ENCODE peak calls at places on chromosomes 3 and 15, in ten cellular contexts. T is AG10803, S is Peyer's patch, H is activated B cell treated with CpG ODN at 0.5 μM for 24 hours, C is fibroblast of the aortic adventitia, Z is CD14-positive monocyte, W is psoas muscle, O is stomach, B is HL-60, I is lower leg skin. Y is an unnamed sample.

GRCh38 chr3:66418432-66419052 is 82.3 kb downstream of the LRIG1 start:
- DNase-seq in H (no peak), T (peak), Z (no peak), I (no peak), C (no peak), S (no peak), W (peak), B (no peak), O (peak), Y (no peak)

GRCh38 chr3:183315739-183316138 is 62.7 kb downstream of the B3GNT5 start:
- DNase-seq in W (no peak), B (no peak), Z (no peak), I (no peak), C (no peak), S (no peak), O (no peak), T (no peak), H (no peak), Y (no peak)

GRCh38 chr3:14222457-14222856 is 43.8 kb downstream of the LSM3 start:
- DNase-seq in I (no peak), Z (no peak), S (no peak), O (no peak), C (peak), W (no peak), B (no peak), T (no peak), H (no peak), Y (no peak)

GRCh38 chr15:92682772-92683510 is 27.4 kb upstream of the FAM174B start:
- DNase-seq in W (no peak), C (peak), Z (no peak), T (peak), B (no peak), I (no peak), O (no peak), H (no peak), S (no peak), Y (no peak)

GRCh38 chr3:89372456-89372855 is 265.0 kb downstream of the EPHA3 start:
- DNase-seq in B (no peak), I (no peak), Z (no peak), S (no peak), C (peak), T (peak), W (no peak), O (no peak), H (no peak), Y (no peak)

GRCh38 chr15:89899303-89899946 is 5.6 kb upstream of the AP3S2 start:
- DNase-seq in T (no peak), S (no peak), Z (no peak), B (no peak), I (no peak), H (no peak), C (no peak), W (no peak), O (no peak), Y (no peak)

GRCh38 chr3:14641346-14641745 is 10.2 kb upstream of the CCDC174 start:
- DNase-seq in I (no peak), O (no peak), Z (no peak), B (no peak), T (no peak), C (no peak), W (no peak), S (no peak), H (no peak), Y (no peak)

GRCh38 chr15:79167776-79168175 is 77.2 kb upstream of the RASGRF1 start:
- DNase-seq in H (no peak), C (no peak), W (no peak), B (no peak), S (no peak), I (no peak), Z (no peak), T (no peak), O (no peak), Y (no peak)

GRCh38 chr3:106678657-106679390 is 698.4 kb upstream of the CCDC54 start:
- DNase-seq in S (no peak), O (no peak), C (no peak), I (no peak), H (no peak), W (no peak), T (peak), Z (no peak), B (no peak), Y (no peak)

GRCh38 chr3:188641076-188641475 is 487.1 kb downstream of the LPP start:
- DNase-seq in B (no peak), C (no peak), S (no peak), I (no peak), W (no peak), O (no peak), H (no peak), Z (no peak), T (no peak), Y (no peak)

GRCh38 chr3:144989756-144990155 is 1018.1 kb downstream of the DIPK2A start:
- DNase-seq in I (no peak), O (no peak), T (no peak), W (no peak), Z (no peak), S (no peak), C (peak), H (no peak), B (no peak), Y (no peak)

GRCh38 chr3:59056706-59057105 is 6.9 kb upstream of the CFAP20DC start:
- DNase-seq in C (peak), I (no peak), S (no peak), T (peak), B (no peak), H (no peak), Z (no peak), O (no peak), W (no peak), Y (no peak)

GRCh38 chr15:55897560-55898336 is 95.7 kb downstream of the NEDD4 start:
- DNase-seq in H (no peak), B (peak), O (peak), I (peak), T (peak), C (peak), Z (no peak), W (peak), S (no peak), Y (no peak)

GRCh38 chr3:32840086-32840841 is 22.5 kb downstream of the TRIM71 start:
- DNase-seq in C (no peak), B (no peak), O (no peak), I (no peak), S (no peak), W (no peak), Z (no peak), H (no peak), T (no peak), Y (no peak)

GRCh38 chr15:60784855-60785254 is 305.9 kb upstream of the ICE2 start:
- DNase-seq in H (no peak), C (no peak), Z (no peak), S (no peak), W (no peak), B (no peak), I (no peak), O (no peak), T (no peak), Y (no peak)

GRCh38 chr3:27943106-27943505 is 221.0 kb upstream of the EOMES start:
- DNase-seq in Z (no peak), B (peak), T (peak), O (no peak), W (no peak), I (no peak), S (no peak), H (no peak), C (peak), Y (no peak)

GRCh38 chr3:61562810-61563613 is 1.6 kb downstream of the PTPRG start:
- DNase-seq in T (peak), S (no peak), O (no peak), W (peak), B (no peak), C (peak), H (no peak), Z (no peak), I (no peak), Y (no peak)

GRCh38 chr3:49460956-49461355 is 9.1 kb upstream of the DAG1 start:
- DNase-seq in O (no peak), C (no peak), B (no peak), W (no peak), Z (no peak), S (no peak), H (no peak), I (no peak), T (no peak), Y (no peak)

GRCh38 chr3:9732080-9732752 is 681 bp downstream of the BRPF1 start:
- DNase-seq in Z (no peak), I (no peak), T (no peak), H (no peak), S (peak), B (peak), C (no peak), O (peak), W (no peak), Y (peak)

GRCh38 chr15:90419738-90420487 is 31.9 kb downstream of the IQGAP1 start:
- DNase-seq in S (no peak), B (no peak), T (peak), I (no peak), Z (no peak), W (no peak), O (no peak), C (peak), H (no peak), Y (no peak)

GRCh38 chr15:28886431-28887343 is 913 bp downstream of the APBA2 start:
- DNase-seq in I (no peak), T (no peak), H (no peak), O (no peak), Z (no peak), S (no peak), B (no peak), C (no peak), W (no peak), Y (no peak)

GRCh38 chr15:25797511-25798206 is 65.5 kb downstream of the ATP10A start:
- DNase-seq in Z (no peak), B (no peak), S (no peak), W (no peak), T (peak), H (no peak), C (peak), O (no peak), I (no peak), Y (no peak)

GRCh38 chr15:99324700-99325099 is 73.4 kb downstream of the LRRC28 start:
- DNase-seq in I (no peak), W (no peak), Z (no peak), B (no peak), O (no peak), C (no peak), H (no peak), T (no peak), S (no peak), Y (no peak)

GRCh38 chr15:99321477-99321876 is 70.2 kb downstream of the LRRC28 start:
- DNase-seq in B (no peak), T (no peak), I (no peak), H (no peak), Z (no peak), O (no peak), S (no peak), W (no peak), C (no peak), Y (no peak)

GRCh38 chr15:99320374-99321215 is 69.3 kb downstream of the LRRC28 start:
- DNase-seq in B (no peak), I (no peak), O (no peak), S (no peak), C (no peak), Z (no peak), H (no peak), T (no peak), W (no peak), Y (no peak)

GRCh38 chr15:99324082-99324620 is 72.9 kb downstream of the LRRC28 start:
- DNase-seq in Z (no peak), S (no peak), W (no peak), H (no peak), B (no peak), C (peak), T (peak), O (no peak), I (no peak), Y (no peak)

GRCh38 chr15:99322643-99323405 is 71.5 kb downstream of the LRRC28 start:
- DNase-seq in Z (no peak), C (no peak), W (no peak), T (no peak), B (no peak), I (no peak), O (no peak), H (no peak), S (no peak), Y (no peak)
- TF ChIP-seq CTCF in Z (no peak), C (no peak), W (no peak), T (no peak), B (no peak), I (no peak), O (no peak), H (no peak), S (no peak), Y (no peak)

GRCh38 chr3:102224171-102224570 is 210.6 kb upstream of the ZPLD1 start:
- DNase-seq in C (peak), Z (no peak), B (no peak), T (peak), I (peak), H (no peak), W (no peak), O (no peak), S (no peak), Y (no peak)
- TF ChIP-seq CTCF in C (peak), Z (peak), B (no peak), T (peak), I (no peak), H (no peak), W (no peak), O (peak), S (peak), Y (no peak)

DNA sequence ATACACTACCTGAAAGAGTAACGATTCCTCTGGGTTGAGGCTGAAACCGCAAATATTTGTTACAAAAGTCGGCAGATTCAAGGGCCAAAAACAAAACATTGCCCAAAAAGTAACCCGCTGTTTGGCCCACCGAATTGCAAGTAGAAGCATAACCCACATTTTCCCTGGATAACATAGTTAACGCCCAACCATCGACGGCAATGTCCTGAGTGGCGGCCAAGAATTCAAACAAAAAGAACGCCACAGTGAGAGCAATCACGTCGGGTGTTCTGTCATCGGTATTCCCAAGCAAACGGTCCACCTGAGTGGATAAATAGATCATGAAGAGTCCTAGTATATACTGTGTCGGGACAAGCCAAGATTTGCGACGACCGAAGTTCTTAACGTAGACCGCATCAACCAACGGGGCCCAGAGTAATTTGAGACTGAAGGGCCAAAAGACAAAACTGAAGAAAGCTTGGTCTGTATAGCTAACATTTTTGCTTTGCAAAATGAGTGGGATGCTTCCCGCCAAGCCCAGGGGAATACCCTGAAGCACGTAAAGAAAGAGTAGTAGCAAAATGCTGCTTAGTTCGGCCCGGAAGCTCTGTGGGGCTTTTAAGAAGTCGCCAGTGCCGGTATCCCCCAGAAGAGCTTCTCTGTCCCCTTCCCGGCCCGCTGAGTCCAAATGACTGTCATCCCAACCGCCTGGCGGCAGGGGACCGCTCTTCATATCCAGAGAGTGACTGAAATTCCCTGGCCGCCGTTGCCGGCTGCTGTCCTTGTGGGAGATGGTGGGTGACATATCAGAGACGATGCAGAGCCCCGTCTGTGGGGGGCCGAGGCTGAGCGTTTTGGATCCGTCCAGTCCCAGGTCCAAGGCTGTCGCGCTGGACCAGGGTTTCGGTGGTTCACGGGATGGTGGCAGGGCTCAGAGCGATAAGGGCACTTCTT is 747 bp downstream of the SLC33A1 start:
- DNase-seq in B (peak), S (no peak), C (peak), Z (no peak), T (no peak), H (no peak), O (peak), I (peak), W (no peak), Y (peak)
- TF ChIP-seq CTCF in B (no peak), S (peak), C (no peak), Z (no peak), T (no peak), H (no peak), O (no peak), I (no peak), W (peak), Y (no peak)

DNA sequence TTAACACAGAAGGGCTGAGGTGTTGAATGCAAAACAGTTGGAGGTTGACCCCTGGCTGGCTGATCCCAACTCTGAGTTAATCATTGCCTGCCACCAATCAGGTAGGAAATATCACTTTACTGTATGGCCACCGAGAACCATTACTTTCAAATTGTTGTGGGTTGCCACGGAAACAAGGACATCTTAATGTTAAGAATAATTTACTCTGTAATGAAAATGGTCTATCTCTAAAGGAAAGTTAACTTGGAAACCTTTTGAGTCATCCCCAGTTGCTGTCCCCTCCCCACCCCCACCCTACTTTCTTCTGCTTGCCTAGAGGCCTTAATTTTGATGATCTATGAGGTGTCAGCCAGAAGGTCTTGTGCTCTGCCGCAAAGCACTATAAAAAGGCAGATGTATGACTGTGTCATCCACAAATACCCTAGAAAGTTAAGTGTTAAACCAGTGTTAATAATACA is 78.7 kb upstream of the SNRK start:
- DNase-seq in C (no peak), S (no peak), B (no peak), O (no peak), T (no peak), W (no peak), Z (no peak), H (no peak), I (no peak), Y (no peak)
- TF ChIP-seq CTCF in C (no peak), S (no peak), B (no peak), O (no peak), T (no peak), W (no peak), Z (no peak), H (no peak), I (no peak), Y (no peak)

DNA sequence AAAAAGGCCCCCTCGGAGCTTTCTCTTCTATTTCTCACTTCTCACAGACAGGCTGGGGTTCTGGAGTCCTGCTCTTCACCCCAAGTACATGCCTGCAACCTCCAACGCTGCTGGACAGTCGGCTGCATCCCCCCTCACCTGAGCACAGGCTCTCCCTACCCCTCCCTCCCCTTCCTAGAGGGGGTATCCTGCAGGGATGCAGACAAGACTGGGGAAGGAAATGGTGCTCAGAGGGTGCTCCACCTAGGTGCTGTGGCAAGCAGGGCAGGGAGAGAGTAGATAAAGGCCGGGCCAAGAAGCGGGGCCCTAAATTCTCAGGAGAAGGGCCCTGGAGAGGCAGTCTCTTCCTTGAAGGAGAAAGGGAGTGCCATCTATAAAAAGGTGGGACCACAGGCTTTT is 7.0 kb upstream of the STRA6 start:
- DNase-seq in I (no peak), Z (no peak), B (no peak), H (no peak), S (no peak), O (no peak), T (no peak), W (no peak), C (no peak), Y (no peak)
- TF ChIP-seq CTCF in I (no peak), Z (no peak), B (no peak), H (no peak), S (no peak), O (no peak), T (no peak), W (no peak), C (no peak), Y (no peak)

Y was measured in natural killer cell.